ENCODE peak calls at places on chromosomes 6 and 20, in eight cellular contexts. D is iPS-NIHi11, K is cardiac muscle cell, M is WTC11, J is body of pancreas, Z is B cell, U is GM03348, T is osteocyte. N is an unnamed sample.
A peak's percentile ranks its signal among the peaks of the same experiment; 100 is the strongest.

GRCh38 chr6:169964440-169965212 is 213.2 kb downstream of the ERMARD start:
- DNase-seq in U (no peak), D (no peak), M (no peak), J (no peak), Z (no peak), K (no peak), T (peak; percentile 73), N (peak; percentile 46)

GRCh38 chr6:33443619-33444504 is 10.5 kb upstream of the ZBTB9 start:
- DNase-seq in U (no peak), J (no peak), D (no peak), M (no peak), K (no peak), Z (no peak), T (no peak), N (no peak)

GRCh38 chr6:116531675-116532570 is 13.6 kb downstream of the TRAPPC3L start:
- DNase-seq in T (no peak), M (peak; percentile 79), K (peak; percentile 85), J (peak; percentile 62), D (peak; percentile 50), U (peak; percentile 74), Z (peak; percentile 81), N (peak; percentile 68)

GRCh38 chr20:38776363-38776762 is 28.1 kb downstream of the ACTR5 start:
- DNase-seq in J (no peak), Z (no peak), K (no peak), T (no peak), D (no peak), M (no peak), U (no peak), N (no peak)

GRCh38 chr6:56555438-56555872 is 87.2 kb downstream of the DST start:
- DNase-seq in U (no peak), M (no peak), Z (no peak), J (no peak), T (no peak), K (peak; percentile 79), D (no peak), N (peak; percentile 43)

GRCh38 chr20:47665221-47665991 is 119.9 kb downstream of the SULF2 start:
- DNase-seq in M (no peak), K (no peak), T (no peak), Z (no peak), J (no peak), U (no peak), D (no peak), N (no peak)

GRCh38 chr6:166106076-166106686 is 61.5 kb downstream of the TBXT start:
- DNase-seq in T (no peak), M (peak; percentile 85), D (peak; percentile 72), J (peak; percentile 75), Z (peak; percentile 55), K (peak; percentile 78), U (peak; percentile 66), N (peak; percentile 86)

GRCh38 chr6:26122402-26122792 is 35.2 kb downstream of the HFE start:
- DNase-seq in Z (no peak), U (no peak), M (peak; percentile 21), K (no peak), J (no peak), T (no peak), D (peak; percentile 18), N (no peak)

GRCh38 chr6:72963946-72964345 is 261.4 kb downstream of the KHDC1L start:
- DNase-seq in M (no peak), J (no peak), D (no peak), K (no peak), U (no peak), T (no peak), Z (no peak), N (no peak)

GRCh38 chr20:35739294-35740163 is 2.5 kb downstream of the RBM39 start:
- DNase-seq in K (peak; percentile 64), U (peak; percentile 35), T (no peak), M (no peak), J (no peak), Z (no peak), D (no peak), N (no peak)

GRCh38 chr6:130293800-130294199 is 71.0 kb upstream of the SAMD3 start:
- DNase-seq in U (peak; percentile 83), Z (peak; percentile 32), J (peak; percentile 19), D (peak; percentile 74), T (no peak), K (peak; percentile 65), M (peak; percentile 49), N (peak; percentile 28)

GRCh38 chr6:129186988-129187387 is 304.1 kb downstream of the LAMA2 start:
- DNase-seq in Z (no peak), D (no peak), K (peak; percentile 71), J (no peak), U (peak; percentile 66), M (no peak), T (no peak), N (no peak)

GRCh38 chr6:11193434-11193833 is 39.0 kb downstream of the NEDD9 start:
- DNase-seq in Z (no peak), U (no peak), M (no peak), T (peak; percentile 54), D (no peak), K (no peak), J (no peak), N (no peak)

GRCh38 chr6:137878810-137879285 is 11.8 kb downstream of the TNFAIP3 start:
- DNase-seq in J (no peak), T (no peak), Z (no peak), M (peak; percentile 86), K (no peak), D (peak; percentile 75), U (no peak), N (no peak)

GRCh38 chr6:122258843-122259242 is 140.6 kb upstream of the HSF2 start:
- DNase-seq in D (no peak), K (no peak), T (no peak), J (no peak), U (no peak), Z (no peak), M (no peak), N (no peak)

GRCh38 chr6:116405663-116406329 is 35.0 kb downstream of the DSE start:
- DNase-seq in D (peak; percentile 47), K (peak; percentile 41), J (no peak), U (no peak), T (no peak), Z (no peak), M (peak; percentile 30), N (no peak)

GRCh38 chr20:37295001-37295400 is 5.5 kb downstream of the MANBAL start:
- DNase-seq in D (no peak), K (peak; percentile 90), Z (no peak), J (peak; percentile 30), T (no peak), U (peak; percentile 89), M (no peak), N (no peak)

N was measured in cerebellar cortex.